ENCODE peak calls at places on chromosomes 11 and 22, in six cellular contexts. P, K, L, D, G and F are unnamed samples.

GRCh38 chr11:112159098-112159761 is 4.7 kb downstream of the IL18 start:
- ATAC-seq in G (no peak), D (peak; percentile 96), L (peak; percentile 26), P (no peak), K (no peak), F (no peak)

GRCh38 chr11:63671322-63672155 is at the start of gene ATL3:
- ATAC-seq in D (peak; percentile 92), G (peak; percentile 97), P (peak; percentile 89), K (no peak), L (peak; percentile 97), F (peak; percentile 95)

GRCh38 chr11:117300301-117300700 is 9.2 kb downstream of the BACE1-AS start:
- ATAC-seq in P (peak; percentile 31), G (peak; percentile 54), L (peak; percentile 38), D (peak; percentile 58), K (peak; percentile 69), F (peak; percentile 82)

GRCh38 chr22:31282748-31283468 is 9.4 kb downstream of the PIK3IP1 start:
- ATAC-seq in D (no peak), L (no peak), P (no peak), G (no peak), K (no peak), F (no peak)

GRCh38 chr11:119472186-119472855 is 49.3 kb upstream of the THY1 start:
- ATAC-seq in D (no peak), P (no peak), L (no peak), K (peak; percentile 49), G (peak; percentile 32), F (no peak)

GRCh38 chr11:74037309-74037708 is 28.4 kb upstream of the UCP3 start:
- ATAC-seq in P (peak; percentile 64), G (no peak), K (no peak), L (no peak), D (no peak), F (no peak)

GRCh38 chr11:12167098-12167999 is 57.0 kb downstream of the MICAL2 start:
- ATAC-seq in P (peak; percentile 87), L (peak; percentile 88), G (peak; percentile 34), D (no peak), K (peak; percentile 48), F (peak; percentile 34)

GRCh38 chr11:36409152-36409713 is 100.8 kb downstream of the TRAF6 start:
- ATAC-seq in D (no peak), K (no peak), L (peak; percentile 80), G (peak; percentile 34), P (no peak), F (no peak)

GRCh38 chr11:67468509-67468834 is 579 bp downstream of the TMEM134 start:
- ATAC-seq in P (peak; percentile 6), K (peak; percentile 5), L (no peak), G (no peak), D (peak; percentile 14), F (no peak)

GRCh38 chr11:87038235-87038960 is 664 bp downstream of the TMEM135 start:
- ATAC-seq in K (no peak), D (no peak), G (peak; percentile 2), P (peak; percentile 24), L (peak; percentile 4), F (no peak)

GRCh38 chr11:126007263-126007662 is 55.4 kb downstream of the CDON start:
- ATAC-seq in D (no peak), L (peak; percentile 59), G (peak; percentile 90), K (peak; percentile 84), P (peak; percentile 56), F (peak; percentile 58)

GRCh38 chr11:118705796-118706545 is 26.5 kb upstream of the TREH start:
- ATAC-seq in L (no peak), G (no peak), D (no peak), P (no peak), K (no peak), F (no peak)

GRCh38 chr11:9280655-9281301 is 15.6 kb upstream of the DENND5A start:
- ATAC-seq in P (no peak), G (no peak), K (no peak), L (peak; percentile 62), D (peak; percentile 97), F (no peak)

GRCh38 chr11:118214210-118214914 is 10.4 kb downstream of the JAML start:
- ATAC-seq in D (peak; percentile 44), L (no peak), K (no peak), P (no peak), G (peak; percentile 75), F (peak; percentile 22)

GRCh38 chr11:92449780-92450179 is 225.2 kb downstream of the FAT3 start:
- ATAC-seq in G (no peak), P (no peak), D (no peak), L (no peak), K (no peak), F (no peak)

GRCh38 chr11:96178014-96178745 is 164.8 kb downstream of the MAML2 start:
- ATAC-seq in L (no peak), D (no peak), G (no peak), P (no peak), K (no peak), F (no peak)

GRCh38 chr11:1531961-1532586 is 40.0 kb downstream of the DUSP8 start:
- ATAC-seq in K (no peak), G (peak; percentile 33), L (no peak), P (no peak), D (no peak), F (peak; percentile 68)

GRCh38 chr22:19097518-19097917 is 24.7 kb downstream of the DGCR2 start:
- ATAC-seq in P (no peak), L (peak; percentile 41), G (peak; percentile 39), D (no peak), K (no peak), F (no peak)

GRCh38 chr11:11813288-11813962 is 28.3 kb upstream of the USP47 start:
- ATAC-seq in K (peak; percentile 99), D (no peak), P (peak; percentile 99), L (no peak), G (peak; percentile 90), F (peak; percentile 95)

DNA sequence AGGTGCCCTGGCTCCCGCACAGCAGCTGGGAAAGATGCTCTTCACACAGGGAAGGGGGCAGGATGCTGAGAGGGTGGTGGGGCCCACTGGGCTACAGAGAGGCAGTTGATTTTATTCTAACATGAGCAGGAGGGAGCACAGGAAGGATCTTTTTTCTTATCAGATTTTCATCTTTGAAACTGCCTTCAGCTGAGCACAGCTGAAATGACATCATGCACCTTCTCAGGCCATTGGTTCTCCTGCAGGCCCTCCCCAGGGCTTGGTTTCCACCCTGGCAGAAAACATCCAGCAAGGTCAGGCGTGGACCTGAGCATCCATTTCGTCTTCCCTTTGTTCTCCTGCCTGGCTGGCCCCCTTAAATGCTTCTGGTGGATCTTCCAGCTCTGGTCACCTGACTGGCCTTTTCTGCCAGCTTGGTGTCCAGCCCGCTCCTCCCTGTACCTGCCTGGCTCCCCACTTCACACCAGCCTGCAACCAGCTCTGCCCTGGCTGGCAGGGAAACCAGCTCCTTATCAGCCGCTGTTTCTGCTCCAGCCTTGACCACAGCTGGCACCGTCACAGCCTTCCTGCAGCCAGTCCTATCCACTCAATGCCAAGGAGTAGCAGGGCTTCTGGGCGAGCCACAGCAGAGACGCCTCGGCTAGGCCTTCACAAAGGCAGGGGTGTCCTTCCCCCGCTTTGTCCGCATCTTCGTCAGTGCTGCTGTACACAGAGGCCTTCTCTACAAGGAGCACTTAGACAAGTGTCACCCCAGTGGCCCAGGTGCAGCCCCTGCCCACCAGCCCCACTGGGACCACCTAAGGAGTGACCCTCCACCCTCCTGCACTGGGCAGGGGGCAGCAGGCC is 36.5 kb downstream of the TOM1 start:
- ATAC-seq in K (no peak), D (no peak), P (no peak), G (no peak), L (peak; percentile 65), F (no peak)
- TF ChIP-seq POLR2A in K (no peak), D (no peak), P (no peak), G (no peak), L (no peak), F (no peak)

GRCh38 chr11:133249065-133249464 is 283.2 kb downstream of the OPCML start:
- ATAC-seq in L (no peak), K (no peak), G (no peak), D (no peak), P (no peak), F (no peak)

GRCh38 chr11:133243832-133244231 is 288.5 kb downstream of the OPCML start:
- ATAC-seq in P (no peak), L (no peak), D (no peak), K (peak; percentile 39), G (no peak), F (no peak)

GRCh38 chr11:133253570-133253969 is 278.7 kb downstream of the OPCML start:
- ATAC-seq in D (no peak), L (no peak), P (no peak), G (no peak), K (no peak), F (no peak)

GRCh38 chr11:133249530-133249929 is 282.8 kb downstream of the OPCML start:
- ATAC-seq in L (no peak), D (no peak), G (no peak), K (no peak), P (no peak), F (no peak)
- TF ChIP-seq EP300 in L (no peak), D (no peak), G (no peak), K (no peak), P (no peak), F (no peak)

DNA sequence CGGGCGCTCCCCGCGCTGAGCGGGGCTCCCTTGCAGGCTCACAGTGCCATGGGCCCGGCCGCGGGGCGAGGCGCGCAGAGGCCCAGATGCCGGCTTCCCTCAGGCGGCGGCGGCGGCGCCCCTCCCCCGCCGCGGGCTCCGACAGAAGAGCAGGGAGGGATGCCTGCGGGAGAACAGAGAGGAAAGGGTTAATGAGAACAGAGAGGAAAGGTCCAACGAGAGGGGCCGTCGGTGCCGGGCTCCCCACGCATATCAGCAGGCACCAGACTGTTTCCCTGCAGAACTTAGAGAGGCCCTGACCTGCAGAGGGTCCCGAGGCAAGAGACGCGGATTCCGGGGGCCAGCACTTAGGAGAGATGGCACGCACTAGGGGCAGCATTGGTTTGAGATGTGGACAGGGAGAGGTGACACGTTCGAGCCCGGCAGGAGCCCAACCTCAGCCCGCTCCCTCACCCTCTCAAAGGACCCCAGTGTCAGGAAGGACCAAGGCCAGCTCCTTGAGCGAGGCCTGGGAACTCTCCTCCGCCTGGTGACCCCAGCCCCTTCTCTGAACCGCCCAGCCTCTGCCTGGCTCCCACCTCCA is 9.1 kb downstream of the NRXN2 start:
- ATAC-seq in P (no peak), L (no peak), G (no peak), D (no peak), K (no peak), F (no peak)
- H3K4me3 ChIP-seq in P (peak overlapping the region; percentile 33), L (no peak overlapping the region), G (no peak overlapping the region), D (no peak overlapping the region), K (no peak overlapping the region), F (no peak overlapping the region)

GRCh38 chr11:28110108-28110838 is 2.1 kb downstream of the METTL15 start:
- ATAC-seq in G (peak; percentile 76), D (peak; percentile 58), K (peak; percentile 78), L (peak; percentile 74), P (peak; percentile 63), F (peak; percentile 36)

GRCh38 chr11:28114116-28114515 is 5.9 kb downstream of the METTL15 start:
- ATAC-seq in P (no peak), K (no peak), G (no peak), D (no peak), L (no peak), F (no peak)

GRCh38 chr11:28107726-28108618 is at the start of the genes KIF18A and METTL15:
- ATAC-seq in G (peak; percentile 99), L (peak; percentile 84), D (peak; percentile 91), K (peak; percentile 95), P (peak; percentile 96), F (peak; percentile 99)

GRCh38 chr11:28108909-28109308 is 721 bp downstream of the METTL15 start:
- ATAC-seq in D (no peak), P (no peak), K (no peak), G (no peak), L (no peak), F (no peak)

GRCh38 chr11:28110839-28111235 is 2.6 kb downstream of the METTL15 start:
- ATAC-seq in P (no peak), L (no peak), D (no peak), G (no peak), K (no peak), F (no peak)
- TF ChIP-seq POLR2A in P (no peak), L (no peak), D (no peak), G (no peak), K (no peak), F (no peak)